ENCODE peak calls at places on chromosomes 1 and 21, in nine cellular contexts. T is IMR-90; F is CD8-positive, alpha-beta T cell; W is esophagus muscularis mucosa; S is aorta; E is lower lobe of right lung; K is transverse colon; G is PC-3; H is vagina. Q is an unnamed sample. For H3K9me3, the result is how much of the 10 kb centered on the place peaks cover.

GRCh38 chr1:41740630-41741239 is 178.0 kb downstream of the HIVEP3 start:
- DNase-seq in T (no peak), F (no peak), W (no peak), S (no peak), E (no peak), K (no peak), G (no peak), H (no peak), Q (no peak)

GRCh38 chr21:41947596-41948403 is 6.0 kb downstream of the C2CD2 start:
- DNase-seq in T (peak), F (no peak), W (no peak), S (peak), E (no peak), K (no peak), G (no peak), H (no peak), Q (peak)

GRCh38 chr1:210607361-210607760 is 278.7 kb downstream of the HHAT start:
- DNase-seq in T (no peak), F (no peak), W (no peak), S (no peak), E (no peak), K (no peak), G (no peak), H (no peak), Q (no peak)

GRCh38 chr1:181104790-181105133 is 16.3 kb downstream of the IER5 start:
- DNase-seq in T (no peak), F (peak), W (no peak), S (no peak), E (peak), K (peak), G (no peak), H (no peak), Q (peak)

GRCh38 chr1:48841466-48841865 is 64.8 kb upstream of the BEND5 start:
- DNase-seq in T (no peak), F (no peak), W (no peak), S (no peak), E (no peak), K (no peak), G (no peak), H (no peak), Q (no peak)

GRCh38 chr1:36643391-36644270 is 160.9 kb upstream of the CSF3R start:
- DNase-seq in T (no peak), F (no peak), W (no peak), S (no peak), E (no peak), K (peak), G (no peak), H (no peak), Q (no peak)

GRCh38 chr21:21175798-21176334 is 177.7 kb downstream of the NCAM2 start:
- DNase-seq in T (no peak), F (no peak), W (no peak), S (no peak), E (no peak), K (no peak), G (no peak), H (no peak), Q (no peak)

GRCh38 chr1:222643603-222643936 is 25.7 kb downstream of the MIA3 start:
- DNase-seq in T (no peak), F (no peak), W (no peak), S (no peak), E (peak), K (no peak), G (no peak), H (no peak), Q (no peak)

GRCh38 chr1:6080469-6080868 is 34.8 kb downstream of the KCNAB2 start:
- DNase-seq in T (no peak), F (no peak), W (no peak), S (no peak), E (no peak), K (no peak), G (peak), H (no peak), Q (peak)

GRCh38 chr1:64484651-64485050 is 14.7 kb downstream of the CACHD1 start:
- DNase-seq in T (no peak), F (no peak), W (no peak), S (no peak), E (no peak), K (no peak), G (peak), H (no peak), Q (peak)

GRCh38 chr1:201649776-201650607 is 111.1 kb downstream of the NAV1 start:
- DNase-seq in T (peak), F (no peak), W (peak), S (peak), E (peak), K (peak), G (peak), H (no peak), Q (peak)

GRCh38 chr1:200938955-200939354 is 44.3 kb downstream of the INAVA start:
- DNase-seq in T (no peak), F (peak), W (no peak), S (peak), E (peak), K (no peak), G (no peak), H (no peak), Q (no peak)

GRCh38 chr21:37079211-37079824 is 6.3 kb downstream of the TTC3 start:
- DNase-seq in T (no peak), F (no peak), W (no peak), S (no peak), E (no peak), K (no peak), G (peak), H (no peak), Q (no peak)

GRCh38 chr1:94807742-94808491 is 12.2 kb upstream of the SLC44A3 start:
- DNase-seq in T (peak), F (no peak), W (no peak), S (no peak), E (no peak), K (peak), G (no peak), H (no peak), Q (no peak)

GRCh38 chr1:234218078-234218477 is 155.2 kb upstream of the COA6 start:
- DNase-seq in T (no peak), F (no peak), W (no peak), S (no peak), E (no peak), K (no peak), G (no peak), H (no peak), Q (no peak)

GRCh38 chr21:33703750-33704606 is 61.7 kb downstream of the ITSN1 start:
- DNase-seq in T (peak), F (no peak), W (no peak), S (no peak), E (no peak), K (no peak), G (no peak), H (no peak), Q (no peak)

GRCh38 chr1:205245096-205245495 is 17.4 kb downstream of the TMCC2 start:
- DNase-seq in T (no peak), F (no peak), W (no peak), S (peak), E (no peak), K (no peak), G (no peak), H (no peak), Q (no peak)

GRCh38 chr1:1259119-1259488 is 12.6 kb upstream of the C1QTNF12 start:
- DNase-seq in T (no peak), F (no peak), W (no peak), S (no peak), E (no peak), K (no peak), G (no peak), H (no peak), Q (no peak)

GRCh38 chr1:166910396-166910994 is 34.4 kb upstream of the TADA1 start:
- DNase-seq in T (peak), F (peak), W (no peak), S (peak), E (peak), K (peak), G (peak), H (no peak), Q (peak)

GRCh38 chr21:44089001-44089911 is 17.9 kb upstream of the PWP2 start:
- DNase-seq in T (no peak), F (peak), W (no peak), S (no peak), E (no peak), K (peak), G (no peak), H (no peak), Q (no peak)

GRCh38 chr1:231053493-231054162 is 13.6 kb upstream of the FAM89A start:
- DNase-seq in T (peak), F (no peak), W (no peak), S (peak), E (no peak), K (peak), G (peak), H (no peak), Q (no peak)

GRCh38 chr1:236164273-236164672 is 21.9 kb downstream of the GPR137B start:
- DNase-seq in T (no peak), F (no peak), W (no peak), S (no peak), E (no peak), K (no peak), G (no peak), H (no peak), Q (no peak)

GRCh38 chr1:89213347-89213746 is 14.6 kb upstream of the GBP4 start:
- DNase-seq in T (no peak), F (no peak), W (no peak), S (no peak), E (no peak), K (no peak), G (no peak), H (no peak), Q (no peak)
- H3K9me3 ChIP-seq in T (under half), F (under half), W (under half), S (under half), E (under half), K (under half), G (under half), H (under half), Q (under half)

DNA sequence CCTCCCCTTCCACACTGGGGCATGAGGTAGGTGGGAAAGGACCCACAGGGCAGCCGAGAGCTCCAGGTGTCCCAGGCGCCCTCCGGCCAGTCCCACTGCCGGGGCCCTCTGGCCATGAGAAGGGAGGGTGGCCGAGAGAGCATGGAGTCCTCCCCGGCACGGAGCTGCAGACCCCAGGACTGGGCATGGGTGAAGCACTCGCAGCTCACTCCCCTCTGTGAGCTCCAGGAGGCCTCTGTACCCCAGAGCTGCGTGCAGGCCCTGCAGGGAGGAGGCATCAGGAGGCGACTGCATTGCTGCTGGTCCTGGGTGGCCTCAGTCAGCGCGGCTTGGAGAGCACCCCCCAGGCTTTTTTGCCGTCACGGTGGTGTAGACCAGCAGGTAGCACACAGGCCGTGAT is 80.1 kb upstream of the TTC34 start:
- DNase-seq in T (no peak), F (no peak), W (no peak), S (no peak), E (no peak), K (no peak), G (no peak), H (no peak), Q (no peak)
- H3K9me3 ChIP-seq in T (half or more), F (under half), W (under half), S (under half), E (under half), K (under half), G (under half), H (under half), Q (under half)

GRCh38 chr21:10463156-10463555 is 58.2 kb upstream of the TPTE start:
- DNase-seq in T (no peak), F (no peak), W (no peak), S (no peak), E (no peak), K (no peak), G (no peak), H (no peak), Q (no peak)
- H3K9me3 ChIP-seq in T (under half), F (under half), W (under half), S (under half), E (under half), K (under half), G (under half), H (under half), Q (under half)

GRCh38 chr1:116540088-116540487 is 30.7 kb downstream of the CD58 start:
- DNase-seq in T (no peak), F (no peak), W (no peak), S (no peak), E (no peak), K (no peak), G (no peak), H (no peak), Q (no peak)

GRCh38 chr1:116537439-116537838 is 33.4 kb downstream of the CD58 start:
- DNase-seq in T (peak), F (no peak), W (no peak), S (no peak), E (no peak), K (no peak), G (peak), H (no peak), Q (no peak)

GRCh38 chr1:116534014-116534739 is 36.6 kb downstream of the CD58 start:
- DNase-seq in T (no peak), F (no peak), W (no peak), S (no peak), E (no peak), K (no peak), G (no peak), H (no peak), Q (no peak)

GRCh38 chr1:116538527-116538926 is 32.3 kb downstream of the CD58 start:
- DNase-seq in T (peak), F (peak), W (no peak), S (no peak), E (no peak), K (no peak), G (peak), H (no peak), Q (no peak)

DNA sequence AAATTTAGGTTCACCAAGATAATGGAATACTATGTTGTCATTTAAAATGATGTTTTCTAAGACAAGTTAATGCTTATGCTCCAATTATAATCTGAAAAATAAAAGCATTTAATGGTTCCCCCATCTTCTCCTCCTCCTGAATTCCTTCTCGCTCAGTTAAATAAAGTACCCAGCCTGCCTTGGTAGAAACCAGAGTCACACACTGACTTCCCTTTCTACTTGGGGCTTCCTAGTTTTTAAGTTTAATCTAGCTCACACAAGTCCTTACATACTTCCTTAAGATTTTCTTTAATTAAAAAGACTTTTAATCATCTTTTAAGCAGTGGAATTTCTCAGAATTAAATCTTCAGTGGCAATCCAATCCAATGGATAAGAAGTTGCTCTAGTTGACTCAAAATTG is 32.9 kb downstream of the CD58 start:
- DNase-seq in T (no peak), F (no peak), W (no peak), S (no peak), E (no peak), K (no peak), G (no peak), H (no peak), Q (no peak)
- H3K9me3 ChIP-seq in T (under half), F (under half), W (under half), S (under half), E (under half), K (under half), G (under half), H (under half), Q (under half)

GRCh38 chr1:227482021-227482299 is 81.4 kb upstream of the ZNF678 start:
- DNase-seq in T (no peak), F (no peak), W (no peak), S (no peak), E (no peak), K (no peak), G (no peak), H (no peak), Q (no peak)
- H3K9me3 ChIP-seq in T (under half), F (under half), W (under half), S (under half), E (under half), K (under half), G (under half), H (under half), Q (under half)

DNA sequence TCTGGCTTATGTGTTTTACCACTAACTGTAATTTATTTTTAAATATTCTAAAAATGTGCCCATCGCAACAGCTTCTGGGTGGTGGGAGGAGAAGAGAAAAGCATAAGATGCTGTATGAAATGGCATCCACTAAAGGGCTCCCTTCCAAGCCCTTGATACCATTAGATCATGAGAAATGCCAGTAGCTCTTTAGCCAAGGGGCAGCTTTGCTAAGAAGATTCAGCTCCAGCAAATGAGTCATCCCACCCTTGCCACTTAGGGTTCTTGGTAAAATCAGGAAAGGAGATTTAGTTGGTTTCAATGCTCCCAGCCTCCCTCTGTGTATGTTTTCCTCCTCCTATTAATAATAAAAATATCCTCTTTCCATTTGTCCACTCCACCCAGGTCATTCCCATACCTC is 462.7 kb upstream of the DEPDC1 start:
- DNase-seq in T (no peak), F (no peak), W (no peak), S (no peak), E (no peak), K (no peak), G (no peak), H (no peak), Q (peak)
- H3K9me3 ChIP-seq in T (under half), F (under half), W (under half), S (under half), E (under half), K (under half), G (under half), H (under half), Q (under half)

Q was measured in MG63.